ENCODE peak calls at places on chromosomes 11 and 22, in seven cellular contexts. J is activated CD4-positive, alpha-beta T cell treated with anti-CD3 and anti-CD28 coated beads, Interleukin-2, amount 50 U/mL, for 1 hour; L is naive thymus-derived CD8-positive, alpha-beta T cell; Y is right cardiac atrium; V is stimulated activated CD4-positive, alpha-beta T cell treated with anti-CD3 and anti-CD28 coated beads, Interleukin-2, amount 100 ng/mL, for 48 hours; D is activated CD8-positive, alpha-beta T cell treated with anti-CD3 and anti-CD28 coated beads, Interleukin-2, amount 10 ng/mL, durations not matched to agents 7 days and 5 days; I is NCI-H1048. X is an unnamed sample.
A peak's percentile ranks its signal among the peaks of the same experiment; 100 is the strongest.

GRCh38 chr22:48268293-48268692 is 1505.8 kb downstream of the TBC1D22A start:
- DNase-seq in J (no peak), L (no peak), Y (no peak), V (no peak), D (no peak), I (no peak), X (no peak)

GRCh38 chr11:8794126-8794525 is 111.5 kb downstream of the RPL27A start:
- DNase-seq in J (no peak), L (no peak), Y (no peak), V (no peak), D (no peak), I (no peak), X (no peak)

GRCh38 chr22:36823177-36823839 is 6.5 kb upstream of the PVALB start:
- DNase-seq in J (no peak), L (no peak), Y (no peak), V (no peak), D (no peak), I (no peak), X (no peak)

GRCh38 chr11:47111318-47111804 is 65.3 kb downstream of the ARFGAP2 start:
- DNase-seq in J (no peak), L (no peak), Y (no peak), V (no peak), D (no peak), I (no peak), X (no peak)

GRCh38 chr11:32891657-32892354 is 805 bp upstream of the QSER1 start:
- DNase-seq in J (no peak), L (no peak), Y (no peak), V (no peak), D (no peak), I (no peak), X (no peak)

GRCh38 chr11:102523887-102524286 is 6.7 kb downstream of the MMP7 start:
- DNase-seq in J (no peak), L (no peak), Y (no peak), V (no peak), D (no peak), I (no peak), X (no peak)

GRCh38 chr11:19811391-19811790 is 98.8 kb downstream of the NAV2 start:
- DNase-seq in J (no peak), L (no peak), Y (no peak), V (no peak), D (no peak), I (no peak), X (no peak)

GRCh38 chr11:85653048-85653447 is 5.3 kb downstream of the TMEM126A start:
- DNase-seq in J (no peak), L (no peak), Y (no peak), V (no peak), D (no peak), I (no peak), X (no peak)

GRCh38 chr11:134592391-134592990 is 180.4 kb upstream of the B3GAT1 start:
- DNase-seq in J (peak; percentile 31), L (peak; percentile 33), Y (no peak), V (peak; percentile 62), D (peak; percentile 76), I (no peak), X (no peak)

GRCh38 chr11:69437001-69437875 is 44.2 kb upstream of the LINC01488 start:
- DNase-seq in J (no peak), L (no peak), Y (no peak), V (no peak), D (no peak), I (no peak), X (no peak)

GRCh38 chr11:17887779-17888178 is 125.1 kb downstream of the SERGEF start:
- DNase-seq in J (no peak), L (no peak), Y (no peak), V (no peak), D (no peak), I (no peak), X (no peak)

X was measured in central memory CD4-positive, alpha-beta T cell.